ENCODE peak calls at places on chromosomes 4 and X, in four cellular contexts. K, R, G and B are unnamed samples.

GRCh38 chr4:17450431-17450830 is 61.5 kb downstream of the QDPR start:
- DNase-seq in R (no peak), K (no peak), G (no peak), B (no peak)

GRCh38 chrX:134669378-134670098 is 11.3 kb upstream of the PLAC1 start:
- DNase-seq in R (no peak), K (no peak), G (no peak), B (no peak)

GRCh38 chr4:16461362-16461761 is 235.1 kb upstream of the TAPT1 start:
- DNase-seq in G (no peak), R (no peak), K (no peak), B (no peak)

GRCh38 chr4:1927675-1928074 is 56.5 kb downstream of the NSD2 start:
- DNase-seq in G (no peak), R (no peak), K (no peak), B (no peak)

GRCh38 chrX:31136144-31136572 is 64.3 kb upstream of the FTHL17 start:
- DNase-seq in G (no peak), K (no peak), R (no peak), B (peak)

GRCh38 chr4:168574581-168575295 is 77.9 kb downstream of the PALLD start:
- DNase-seq in G (no peak), R (no peak), K (no peak), B (no peak)

GRCh38 chr4:55216871-55217635 is 91.7 kb upstream of the KDR start:
- DNase-seq in K (no peak), G (no peak), R (no peak), B (no peak)

GRCh38 chr4:6546091-6546490 is 28.9 kb upstream of the MAN2B2 start:
- DNase-seq in R (no peak), K (no peak), G (no peak), B (no peak)

GRCh38 chrX:154750301-154751120 is at the start of gene GAB3:
- DNase-seq in G (no peak), K (no peak), R (peak), B (peak)

GRCh38 chrX:109519001-109519400 is 17.6 kb upstream of the NXT2 start:
- DNase-seq in R (no peak), G (no peak), K (no peak), B (no peak)

GRCh38 chr4:143358419-143358818 is 21.7 kb downstream of the GAB1 start:
- DNase-seq in G (no peak), K (no peak), R (no peak), B (no peak)

GRCh38 chr4:188854451-188854850 is 715.2 kb downstream of the TRIML1 start:
- DNase-seq in K (no peak), G (no peak), R (no peak), B (no peak)

GRCh38 chr4:181966084-181966483 is 277.1 kb upstream of the TENM3 start:
- DNase-seq in G (no peak), K (no peak), R (no peak), B (no peak)

GRCh38 chrX:32673193-32673592 is 538.2 kb downstream of the DMD start:
- DNase-seq in G (no peak), R (no peak), K (no peak), B (no peak)

GRCh38 chr4:115325836-115326235 is 212.4 kb upstream of the NDST4 start:
- DNase-seq in R (no peak), G (no peak), K (no peak), B (no peak)